ENCODE peak calls at places on chromosomes 1 and 21, in seven cellular contexts. V is GM12878, X is breast epithelium, N is IMR-90, U is GM23248, E is foreskin keratinocyte, L is endodermal cell. B is an unnamed sample.

GRCh38 chr1:232471250-232471649 is 158.7 kb downstream of the SIPA1L2 start:
- DNase-seq in V (no peak), X (no peak), N (no peak), U (no peak), E (peak), L (no peak), B (no peak)

GRCh38 chr1:91564888-91565700 is 64.4 kb downstream of the CDC7 start:
- DNase-seq in V (no peak), X (no peak), N (peak), U (peak), E (peak), L (no peak), B (no peak)

GRCh38 chr21:45001134-45002095 is 61.6 kb downstream of the SLX9 start:
- DNase-seq in V (no peak), X (peak), N (peak), U (peak), E (peak), L (no peak), B (no peak)

GRCh38 chr1:93559045-93559444 is 111.1 kb downstream of the FNBP1L start:
- DNase-seq in V (no peak), X (no peak), N (no peak), U (no peak), E (no peak), L (no peak), B (no peak)

GRCh38 chr1:47694011-47694890 is 256.4 kb downstream of the FOXD2 start:
- DNase-seq in V (no peak), X (no peak), N (no peak), U (no peak), E (no peak), L (peak), B (no peak)

GRCh38 chr1:2213576-2214505 is 14.3 kb upstream of the SKI start:
- DNase-seq in V (no peak), X (no peak), N (peak), U (peak), E (no peak), L (peak), B (no peak)

GRCh38 chr1:7050751-7051665 is 265.8 kb downstream of the CAMTA1 start:
- DNase-seq in V (no peak), X (no peak), N (no peak), U (no peak), E (no peak), L (peak), B (no peak)

GRCh38 chr1:93676424-93676823 is 5.2 kb downstream of the BCAR3 start:
- DNase-seq in V (no peak), X (no peak), N (no peak), U (peak), E (no peak), L (no peak), B (no peak)

GRCh38 chr1:204429746-204430145 is 18.1 kb upstream of the PPP1R15B start:
- DNase-seq in V (no peak), X (no peak), N (no peak), U (no peak), E (no peak), L (no peak), B (no peak)

GRCh38 chr1:223708001-223708359 is 4.4 kb upstream of the CAPN2 start:
- DNase-seq in V (no peak), X (no peak), N (no peak), U (no peak), E (no peak), L (peak), B (no peak)

GRCh38 chr1:32992489-32993214 is 28.0 kb upstream of the RNF19B start:
- DNase-seq in V (peak), X (peak), N (peak), U (peak), E (peak), L (peak), B (peak)

GRCh38 chr1:1361982-1362423 is 3.6 kb upstream of the MXRA8 start:
- DNase-seq in V (no peak), X (peak), N (peak), U (peak), E (no peak), L (peak), B (no peak)

GRCh38 chr1:21539933-21540332 is 30.7 kb downstream of the ALPL start:
- DNase-seq in V (no peak), X (peak), N (no peak), U (peak), E (no peak), L (peak), B (no peak)

GRCh38 chr1:32500387-32501209 is 35.7 kb downstream of the ZBTB8B start:
- DNase-seq in V (no peak), X (peak), N (peak), U (peak), E (peak), L (peak), B (no peak)

GRCh38 chr1:158146165-158146564 is 34.5 kb upstream of the CD1D start:
- DNase-seq in V (no peak), X (no peak), N (peak), U (peak), E (peak), L (no peak), B (no peak)

GRCh38 chr1:151539321-151540020 is 638 bp upstream of the TUFT1 start:
- DNase-seq in V (peak), X (peak), N (peak), U (peak), E (peak), L (peak), B (peak)

DNA sequence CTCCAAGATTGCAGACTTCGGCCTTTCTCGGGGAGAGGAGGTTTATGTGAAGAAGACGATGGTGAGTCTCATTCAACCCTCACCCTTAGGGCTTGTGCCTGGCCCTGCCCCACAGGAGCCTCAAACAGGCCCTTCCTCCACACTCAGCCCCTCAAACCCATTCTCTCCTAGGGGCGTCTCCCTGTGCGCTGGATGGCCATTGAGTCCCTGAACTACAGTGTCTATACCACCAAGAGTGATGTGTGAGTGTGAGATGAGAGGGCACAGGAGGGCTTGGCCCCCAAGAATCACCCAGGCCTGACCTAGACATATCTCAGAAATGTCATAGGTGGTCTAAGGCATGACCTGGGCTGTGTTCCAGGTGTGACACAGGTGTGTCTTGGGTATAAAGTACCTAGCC is 18.3 kb upstream of the MPL start:
- DNase-seq in V (no peak), X (peak), N (no peak), U (no peak), E (no peak), L (peak), B (no peak)
- H3K27ac ChIP-seq in V (no peak), X (no peak), N (no peak), U (no peak), E (no peak), L (no peak), B (peak)

DNA sequence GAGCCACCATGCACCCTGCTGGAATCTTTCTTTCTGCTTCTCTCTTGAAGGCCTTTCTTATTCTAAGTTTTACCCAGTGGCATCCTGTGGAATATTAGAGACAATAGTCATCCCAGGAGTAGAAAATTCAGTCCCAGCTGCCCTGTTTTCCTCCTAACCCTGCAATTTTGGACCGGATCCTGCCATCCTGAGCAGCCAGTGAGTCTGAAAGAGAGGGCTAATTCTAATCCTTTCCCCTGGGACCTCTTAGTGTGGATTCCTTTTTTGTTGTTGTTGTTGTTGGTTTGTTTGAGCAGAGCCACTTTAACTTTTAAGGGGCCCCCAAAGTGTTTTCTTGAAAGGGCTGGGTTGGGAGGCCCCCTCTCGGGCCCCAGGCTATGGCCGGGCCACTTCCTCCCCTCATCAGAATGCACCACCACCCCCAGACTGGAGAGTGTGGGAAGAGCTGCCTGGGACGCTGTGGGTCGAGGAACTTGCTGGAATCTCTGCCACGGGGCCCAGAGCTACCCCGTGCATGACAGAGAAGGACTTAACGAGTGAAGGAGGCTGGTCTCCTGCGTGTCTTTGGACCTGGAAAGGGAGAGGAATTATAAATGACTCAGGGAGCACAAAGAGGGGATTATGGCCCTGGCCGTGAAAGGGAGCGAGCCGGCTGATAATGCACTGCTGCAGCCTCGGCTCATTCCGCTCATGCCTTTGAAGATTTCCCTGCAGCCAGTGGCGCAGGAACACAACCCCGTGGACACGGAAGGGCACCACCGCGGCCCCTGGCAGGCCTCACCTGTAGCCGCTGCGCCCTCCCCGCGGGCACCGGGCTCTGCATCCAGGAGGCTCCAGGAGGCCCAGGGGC is 81.0 kb upstream of the AKT3 start:
- DNase-seq in V (no peak), X (no peak), N (no peak), U (no peak), E (no peak), L (peak), B (peak)
- H3K27ac ChIP-seq in V (no peak), X (no peak), N (no peak), U (no peak), E (no peak), L (peak), B (no peak)

GRCh38 chr1:18901952-18902522 is 318 bp downstream of the ALDH4A1 start:
- DNase-seq in V (no peak), X (no peak), N (no peak), U (peak), E (peak), L (no peak), B (no peak)

GRCh38 chr1:18901147-18901951 is 1.0 kb downstream of the ALDH4A1 start:
- DNase-seq in V (no peak), X (no peak), N (no peak), U (no peak), E (no peak), L (no peak), B (no peak)

GRCh38 chr1:18898567-18898966 is 3.8 kb downstream of the ALDH4A1 start:
- DNase-seq in V (no peak), X (no peak), N (no peak), U (no peak), E (no peak), L (no peak), B (no peak)

GRCh38 chr1:18899363-18900049 is 2.8 kb downstream of the ALDH4A1 start:
- DNase-seq in V (no peak), X (no peak), N (no peak), U (no peak), E (peak), L (no peak), B (no peak)

GRCh38 chr1:18900303-18900841 is 2.0 kb downstream of the ALDH4A1 start:
- DNase-seq in V (no peak), X (no peak), N (peak), U (no peak), E (no peak), L (no peak), B (no peak)
- H3K27ac ChIP-seq in V (no peak), X (no peak), N (no peak), U (no peak), E (no peak), L (no peak), B (no peak)

DNA sequence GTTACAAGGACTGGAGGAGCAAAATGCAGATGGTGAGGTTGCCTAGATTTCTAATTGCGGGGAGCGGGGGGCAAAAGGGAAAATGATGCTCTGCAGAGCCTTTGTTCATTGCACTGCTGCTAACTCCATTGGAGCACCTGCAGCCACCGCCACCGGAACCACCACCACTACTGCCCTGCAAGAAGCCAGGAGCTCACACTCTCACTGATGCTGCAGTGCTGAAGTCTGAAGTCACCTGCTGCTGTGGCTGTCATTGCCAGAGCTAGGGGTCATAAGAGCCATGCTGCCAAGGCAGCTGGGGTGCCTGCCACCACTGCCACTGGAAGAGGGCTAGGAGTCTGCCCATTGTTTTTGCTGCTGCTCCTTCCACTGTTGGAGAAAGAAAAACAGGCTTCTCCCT is 7.3 kb upstream of the HPCAL4 start:
- DNase-seq in V (no peak), X (no peak), N (no peak), U (no peak), E (no peak), L (no peak), B (no peak)
- H3K27ac ChIP-seq in V (no peak), X (no peak), N (no peak), U (no peak), E (no peak), L (no peak), B (no peak)

DNA sequence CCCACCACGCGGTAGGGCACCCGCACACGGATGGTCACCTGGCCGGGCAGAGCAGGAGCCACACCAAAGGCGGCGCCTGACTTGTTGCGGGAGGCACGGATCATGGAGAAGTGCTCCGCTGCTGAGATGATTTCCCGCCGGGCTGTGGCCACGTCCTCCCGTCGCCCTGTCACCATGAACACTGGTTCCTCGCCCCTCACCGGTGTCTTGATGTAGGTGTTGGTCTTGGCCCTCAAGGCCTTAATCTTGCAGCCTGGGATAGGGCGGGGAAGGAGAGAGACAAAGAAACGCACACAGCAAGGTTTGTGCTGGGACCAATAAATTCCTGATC is 4.9 kb downstream of the MEX3A start:
- DNase-seq in V (no peak), X (no peak), N (no peak), U (no peak), E (no peak), L (peak), B (no peak)
- H3K27ac ChIP-seq in V (no peak), X (peak), N (no peak), U (no peak), E (no peak), L (peak), B (no peak)

GRCh38 chr1:181100015-181100905 is 11.8 kb downstream of the IER5 start:
- DNase-seq in V (no peak), X (no peak), N (no peak), U (peak), E (peak), L (peak), B (no peak)

GRCh38 chr1:181097242-181097641 is 8.7 kb downstream of the IER5 start:
- DNase-seq in V (no peak), X (no peak), N (peak), U (peak), E (no peak), L (no peak), B (no peak)

GRCh38 chr1:181101581-181102226 is 13.2 kb downstream of the IER5 start:
- DNase-seq in V (no peak), X (no peak), N (peak), U (peak), E (peak), L (peak), B (no peak)

GRCh38 chr1:181100924-181101323 is 12.4 kb downstream of the IER5 start:
- DNase-seq in V (no peak), X (no peak), N (no peak), U (no peak), E (no peak), L (no peak), B (no peak)

DNA sequence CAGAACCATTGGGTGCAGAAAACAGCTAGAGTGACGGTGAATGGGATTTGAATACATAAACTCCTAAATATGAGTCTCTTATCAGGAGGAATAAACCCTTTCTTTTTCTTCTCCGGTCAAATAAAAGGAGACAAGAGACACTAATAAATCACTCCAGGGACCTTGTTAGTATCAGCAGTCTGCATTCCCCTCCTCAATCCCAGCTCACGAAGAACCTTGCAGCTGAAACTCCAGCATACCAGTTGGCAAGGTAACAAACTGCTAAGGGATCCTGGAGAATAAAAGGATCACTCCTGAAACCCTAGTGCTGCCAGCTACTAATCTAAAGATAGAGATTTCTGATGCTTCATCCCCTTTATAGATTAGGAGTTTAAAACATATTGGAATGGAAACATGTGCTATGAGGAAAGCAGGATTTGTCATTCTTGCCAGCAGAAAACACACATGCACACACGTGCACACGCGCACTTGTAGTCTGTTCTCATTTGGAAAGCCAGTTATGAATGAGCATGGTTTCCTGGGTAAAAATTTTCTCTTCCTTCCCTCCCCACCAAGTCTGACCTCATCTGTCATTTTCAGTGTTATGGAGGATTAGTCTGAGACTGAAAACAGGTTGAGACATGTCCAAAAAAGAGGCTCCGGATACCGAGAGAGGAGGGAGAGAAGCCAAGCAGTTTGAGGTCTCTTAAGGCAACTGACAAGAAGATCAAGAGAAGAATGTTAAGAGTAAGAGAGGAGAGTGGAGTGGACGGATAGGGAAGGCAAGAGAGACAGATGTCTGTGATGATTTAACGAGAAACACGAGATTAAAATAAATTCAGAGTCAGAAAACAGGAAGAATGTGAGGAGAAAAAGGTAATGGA is 10.9 kb downstream of the IER5 start:
- DNase-seq in V (peak), X (no peak), N (peak), U (peak), E (peak), L (no peak), B (no peak)
- H3K27ac ChIP-seq in V (peak), X (peak), N (peak), U (peak), E (peak), L (peak), B (no peak)

GRCh38 chr21:20998886-20999285 is 677 bp downstream of the NCAM2 start:
- DNase-seq in V (no peak), X (no peak), N (no peak), U (peak), E (no peak), L (no peak), B (no peak)

GRCh38 chr21:21000576-21001175 is 2.5 kb downstream of the NCAM2 start:
- DNase-seq in V (no peak), X (no peak), N (no peak), U (no peak), E (no peak), L (no peak), B (no peak)

GRCh38 chr21:20997633-20998455 is at the start of gene NCAM2:
- DNase-seq in V (no peak), X (peak), N (peak), U (peak), E (peak), L (peak), B (peak)

GRCh38 chr21:20998456-20998789 is 214 bp downstream of the NCAM2 start:
- DNase-seq in V (no peak), X (no peak), N (no peak), U (no peak), E (no peak), L (no peak), B (no peak)

GRCh38 chr21:20999567-21000169 is 1.5 kb downstream of the NCAM2 start:
- DNase-seq in V (no peak), X (no peak), N (peak), U (peak), E (peak), L (peak), B (no peak)
- H3K27ac ChIP-seq in V (no peak), X (no peak), N (no peak), U (no peak), E (no peak), L (no peak), B (peak)

GRCh38 chr1:37476460-37477197 is 2.2 kb downstream of the ZC3H12A start:
- DNase-seq in V (no peak), X (peak), N (peak), U (peak), E (peak), L (peak), B (no peak)

GRCh38 chr1:37474697-37475379 is 458 bp downstream of the ZC3H12A start:
- DNase-seq in V (no peak), X (peak), N (no peak), U (peak), E (no peak), L (no peak), B (no peak)

GRCh38 chr1:37476087-37476452 is 1.7 kb downstream of the ZC3H12A start:
- DNase-seq in V (no peak), X (peak), N (no peak), U (no peak), E (no peak), L (no peak), B (no peak)

GRCh38 chr1:37474051-37474696 is at the start of gene ZC3H12A:
- DNase-seq in V (peak), X (peak), N (peak), U (peak), E (peak), L (peak), B (peak)

DNA sequence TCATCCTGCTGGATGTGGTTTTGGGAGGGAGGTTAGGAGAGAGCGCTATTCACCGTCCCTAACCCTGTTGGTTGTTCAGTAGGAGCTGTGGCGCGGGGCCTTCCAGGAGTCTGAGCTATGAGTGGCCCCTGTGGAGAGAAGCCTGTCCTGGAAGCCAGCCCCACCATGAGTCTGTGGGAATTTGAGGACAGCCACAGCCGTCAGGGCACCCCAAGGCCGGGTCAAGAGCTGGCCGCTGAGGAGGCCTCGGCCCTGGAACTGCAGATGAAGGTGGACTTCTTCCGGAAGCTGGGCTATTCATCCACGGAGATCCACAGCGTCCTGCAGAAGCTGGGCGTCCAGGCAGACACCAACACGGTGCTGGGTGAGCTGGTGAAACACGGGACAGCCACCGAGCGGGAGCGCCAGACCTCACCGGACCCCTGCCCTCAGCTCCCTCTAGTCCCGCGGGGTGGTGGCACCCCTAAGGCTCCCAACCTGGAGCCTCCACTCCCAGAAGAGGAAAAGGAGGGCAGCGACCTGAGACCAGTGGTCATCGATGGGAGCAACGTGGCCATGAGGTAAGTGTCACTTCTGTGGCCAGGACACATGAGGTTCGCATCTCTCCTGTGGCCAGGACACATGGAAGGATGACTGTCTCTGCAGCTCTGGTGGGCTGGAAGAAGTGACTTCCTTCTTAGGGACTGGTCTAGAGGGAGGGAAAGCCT is 1.2 kb downstream of the ZC3H12A start:
- DNase-seq in V (no peak), X (peak), N (no peak), U (peak), E (no peak), L (no peak), B (no peak)
- H3K27ac ChIP-seq in V (peak), X (peak), N (peak), U (peak), E (peak), L (no peak), B (peak)